ENCODE peak calls at places on chromosomes 4 and X, in eight cellular contexts. A is substantia nigra; X is AG04449; D is stimulated activated CD8-positive, alpha-beta memory T cell treated with anti-CD3 and anti-CD28 coated beads, Interleukin-15, amount 100 ng/mL, for 4 hours; B is trophoblast cell; U is hepatocyte; V is left ventricle myocardium superior; Z is HEK293T. I is an unnamed sample.

GRCh38 chr4:24686866-24687672 is 102.7 kb upstream of the DHX15 start:
- DNase-seq in A (peak; percentile 25), X (no peak), D (no peak), B (peak; percentile 83), U (peak; percentile 42), V (peak; percentile 45), Z (peak; percentile 56), I (no peak)

GRCh38 chrX:102042706-102043325 is 82.7 kb upstream of the TCEAL2 start:
- DNase-seq in A (no peak), X (peak; percentile 0), D (no peak), B (peak; percentile 72), U (no peak), V (no peak), Z (no peak), I (no peak)

GRCh38 chr4:54099287-54099958 is 540 bp upstream of the GSX2 start:
- DNase-seq in A (no peak), X (no peak), D (no peak), B (peak; percentile 21), U (no peak), V (no peak), Z (no peak), I (no peak)

GRCh38 chr4:40939826-40940225 is 190.1 kb downstream of the NSUN7 start:
- DNase-seq in A (no peak), X (no peak), D (no peak), B (no peak), U (no peak), V (no peak), Z (no peak), I (no peak)

GRCh38 chrX:11059923-11060322 is 51.2 kb upstream of the HCCS start:
- DNase-seq in A (no peak), X (no peak), D (no peak), B (no peak), U (no peak), V (no peak), Z (no peak), I (no peak)

GRCh38 chrX:7205037-7205577 is 57.2 kb upstream of the PUDP start:
- DNase-seq in A (no peak), X (no peak), D (no peak), B (no peak), U (no peak), V (no peak), Z (no peak), I (no peak)

GRCh38 chr4:154164931-154165839 is 326.4 kb downstream of the DCHS2 start:
- DNase-seq in A (no peak), X (peak; percentile 89), D (no peak), B (peak; percentile 85), U (peak; percentile 16), V (no peak), Z (no peak), I (no peak)

GRCh38 chr4:18039113-18039512 is 17.6 kb upstream of the LCORL start:
- DNase-seq in A (no peak), X (no peak), D (no peak), B (no peak), U (no peak), V (no peak), Z (no peak), I (no peak)

GRCh38 chrX:116239944-116240391 is 69.4 kb downstream of the AGTR2 start:
- DNase-seq in A (no peak), X (no peak), D (no peak), B (no peak), U (no peak), V (no peak), Z (no peak), I (no peak)

GRCh38 chr4:182554736-182555135 is 311.5 kb downstream of the TENM3 start:
- DNase-seq in A (no peak), X (no peak), D (no peak), B (no peak), U (no peak), V (no peak), Z (no peak), I (no peak)

GRCh38 chr4:40196724-40197281 is at the start of gene RHOH:
- DNase-seq in A (no peak), X (no peak), D (peak; percentile 54), B (no peak), U (no peak), V (no peak), Z (no peak), I (peak; percentile 67)

GRCh38 chr4:156968479-156968984 is 3.1 kb downstream of the PDGFC start:
- DNase-seq in A (peak; percentile 26), X (no peak), D (no peak), B (peak; percentile 80), U (peak; percentile 83), V (peak; percentile 42), Z (peak; percentile 45), I (no peak)

GRCh38 chr4:732480-732879 is 26.8 kb downstream of the PCGF3 start:
- DNase-seq in A (no peak), X (no peak), D (no peak), B (no peak), U (no peak), V (no peak), Z (no peak), I (no peak)

GRCh38 chrX:16416588-16416987 is 233.4 kb upstream of the S100G start:
- DNase-seq in A (no peak), X (no peak), D (no peak), B (no peak), U (no peak), V (no peak), Z (no peak), I (no peak)

GRCh38 chrX:119389854-119390501 is 9.2 kb upstream of the SLC25A43 start:
- DNase-seq in A (no peak), X (no peak), D (no peak), B (peak; percentile 30), U (no peak), V (no peak), Z (peak; percentile 61), I (no peak)

GRCh38 chr4:83150563-83151330 is 36.2 kb upstream of the PLAC8 start:
- DNase-seq in A (no peak), X (no peak), D (no peak), B (no peak), U (peak; percentile 35), V (no peak), Z (no peak), I (no peak)

GRCh38 chrX:54920610-54921426 is at the start of gene TRO:
- DNase-seq in A (peak; percentile 0), X (no peak), D (no peak), B (no peak), U (peak; percentile 56), V (no peak), Z (peak; percentile 30), I (peak; percentile 37)

GRCh38 chrX:118038614-118039365 is 77.8 kb downstream of the KLHL13 start:
- DNase-seq in A (no peak), X (no peak), D (no peak), B (no peak), U (no peak), V (no peak), Z (no peak), I (no peak)

GRCh38 chrX:100478714-100479113 is 68.6 kb upstream of the PCDH19 start:
- DNase-seq in A (no peak), X (no peak), D (no peak), B (no peak), U (no peak), V (no peak), Z (no peak), I (no peak)

GRCh38 chr4:186831574-186831973 is 107.9 kb upstream of the FAT1 start:
- DNase-seq in A (no peak), X (no peak), D (no peak), B (no peak), U (no peak), V (no peak), Z (no peak), I (no peak)

GRCh38 chr4:4350909-4351308 is 36.0 kb upstream of the NSG1 start:
- DNase-seq in A (no peak), X (no peak), D (no peak), B (no peak), U (no peak), V (no peak), Z (no peak), I (no peak)

GRCh38 chr4:138658518-138658917 is 357.1 kb upstream of the NOCT start:
- DNase-seq in A (no peak), X (no peak), D (no peak), B (no peak), U (no peak), V (no peak), Z (no peak), I (no peak)

GRCh38 chr4:171751538-171751937 is 61.7 kb upstream of the GALNTL6 start:
- DNase-seq in A (no peak), X (no peak), D (no peak), B (no peak), U (no peak), V (no peak), Z (no peak), I (no peak)

GRCh38 chr4:124111922-124112321 is 600.6 kb downstream of the ANKRD50 start:
- DNase-seq in A (no peak), X (peak; percentile 44), D (no peak), B (peak; percentile 77), U (peak; percentile 71), V (no peak), Z (peak; percentile 40), I (no peak)

GRCh38 chrX:4708970-4709760 is 995.7 kb upstream of the PRKX start:
- DNase-seq in A (no peak), X (no peak), D (no peak), B (no peak), U (peak; percentile 18), V (no peak), Z (no peak), I (no peak)

GRCh38 chr4:103046416-103047290 is 27.1 kb upstream of the SLC9B1 start:
- DNase-seq in A (peak; percentile 3), X (no peak), D (no peak), B (peak; percentile 64), U (peak; percentile 62), V (no peak), Z (peak; percentile 61), I (no peak)

GRCh38 chr4:98601719-98602118 is 56.7 kb downstream of the TSPAN5 start:
- DNase-seq in A (no peak), X (no peak), D (no peak), B (no peak), U (no peak), V (no peak), Z (no peak), I (no peak)

GRCh38 chr4:158796370-158797140 is 27.7 kb downstream of the FNIP2 start:
- DNase-seq in A (no peak), X (no peak), D (no peak), B (peak; percentile 44), U (no peak), V (no peak), Z (no peak), I (no peak)

GRCh38 chr4:121769341-121769740 is 4.4 kb upstream of the SMIM43 start:
- DNase-seq in A (no peak), X (no peak), D (no peak), B (no peak), U (no peak), V (no peak), Z (no peak), I (no peak)

GRCh38 chr4:10456270-10457254 is 664 bp downstream of the ZNF518B start:
- DNase-seq in A (no peak), X (no peak), D (peak; percentile 18), B (peak; percentile 67), U (peak; percentile 81), V (peak; percentile 75), Z (peak; percentile 9), I (peak; percentile 74)

GRCh38 chr4:140353836-140354235 is 19.6 kb upstream of the SCOC start:
- DNase-seq in A (no peak), X (no peak), D (no peak), B (no peak), U (no peak), V (no peak), Z (no peak), I (no peak)

GRCh38 chr4:99209671-99210070 is 9.4 kb downstream of the ADH6 start:
- DNase-seq in A (no peak), X (no peak), D (no peak), B (peak; percentile 96), U (no peak), V (no peak), Z (no peak), I (no peak)

GRCh38 chr4:8267077-8267476 is 2.5 kb upstream of the HTRA3 start:
- DNase-seq in A (no peak), X (no peak), D (no peak), B (peak; percentile 42), U (peak; percentile 81), V (peak; percentile 93), Z (peak; percentile 73), I (peak; percentile 92)

GRCh38 chrX:103847174-103847870 is 15.3 kb upstream of the RAB9B start:
- DNase-seq in A (no peak), X (no peak), D (no peak), B (no peak), U (no peak), V (no peak), Z (no peak), I (no peak)